ENCODE peak calls at places on chromosomes 3 and 15, in five cellular contexts. E is RWPE2; U is fibroblast of the aortic adventitia; G is activated CD8-positive, alpha-beta memory T cell treated with anti-CD3 and anti-CD28 coated beads, Interleukin-2, amount 10 ng/mL, durations not matched to agents 7 days and 5 days; C is HCEC 1CT. J is an unnamed sample.

GRCh38 chr3:11128682-11129632 is 25.3 kb upstream of the HRH1 start:
- DNase-seq in E (no peak), U (peak; percentile 46), G (no peak), C (no peak), J (no peak)

GRCh38 chr3:42667523-42668402 is 14.3 kb downstream of the ZBTB47 start:
- DNase-seq in E (no peak), U (peak; percentile 20), G (peak; percentile 35), C (no peak), J (no peak)

GRCh38 chr3:108114423-108115065 is 23.7 kb upstream of the CD47 start:
- DNase-seq in E (no peak), U (no peak), G (no peak), C (no peak), J (no peak)

GRCh38 chr3:50995085-50995824 is 320.5 kb downstream of the DOCK3 start:
- DNase-seq in E (no peak), U (no peak), G (no peak), C (no peak), J (no peak)

GRCh38 chr15:66875588-66876422 is 173.8 kb downstream of the SMAD6 start:
- DNase-seq in E (no peak), U (no peak), G (no peak), C (no peak), J (peak; percentile 72)

GRCh38 chr3:9955611-9956352 is 3.6 kb upstream of the PRRT3 start:
- DNase-seq in E (no peak), U (peak; percentile 70), G (no peak), C (no peak), J (no peak)

GRCh38 chr3:52798978-52799476 is 4.4 kb downstream of the ITIH3 start:
- DNase-seq in E (peak; percentile 80), U (no peak), G (no peak), C (no peak), J (no peak)

GRCh38 chr15:37995461-37996347 is 61.3 kb downstream of the TMCO5A start:
- DNase-seq in E (no peak), U (peak; percentile 85), G (no peak), C (peak; percentile 60), J (no peak)

GRCh38 chr3:127307431-127307830 is 19.6 kb upstream of the PRR20G start:
- DNase-seq in E (no peak), U (no peak), G (no peak), C (no peak), J (no peak)

GRCh38 chr15:75134748-75135147 is 66.9 kb upstream of the C15orf39 start:
- DNase-seq in E (no peak), U (no peak), G (no peak), C (no peak), J (no peak)

GRCh38 chr15:73838795-73839565 is 34.4 kb upstream of the TBC1D21 start:
- DNase-seq in E (peak; percentile 68), U (no peak), G (no peak), C (no peak), J (no peak)

GRCh38 chr3:45487508-45487907 is 99.1 kb downstream of the LARS2 start:
- DNase-seq in E (no peak), U (no peak), G (no peak), C (no peak), J (no peak)

GRCh38 chr3:172511783-172512357 is 11.4 kb downstream of the TNFSF10 start:
- DNase-seq in E (no peak), U (no peak), G (no peak), C (no peak), J (no peak)

GRCh38 chr3:169578381-169578780 is 85.1 kb downstream of the MECOM start:
- DNase-seq in E (no peak), U (no peak), G (no peak), C (no peak), J (no peak)

GRCh38 chr3:9721698-9722057 is 9.9 kb upstream of the BRPF1 start:
- DNase-seq in E (no peak), U (no peak), G (no peak), C (no peak), J (no peak)